ENCODE peak calls at places on chromosomes 12 and 14, in five cellular contexts. G is anterior cingulate cortex; N is GM12878; Z is HS-5; L is activated CD4-positive, alpha-beta T cell treated with anti-CD3 and anti-CD28 coated beads, Interleukin-2, amount 50 U/mL, for 1 hour. K is an unnamed sample.

GRCh38 chr14:105207460-105207901 is 26.4 kb upstream of the NUDT14 start:
- DNase-seq in G (no peak), N (no peak), Z (no peak), L (no peak), K (no peak)

GRCh38 chr12:52007158-52007921 is 594 bp downstream of the TAMALIN start:
- DNase-seq in G (no peak), N (no peak), Z (no peak), L (peak), K (no peak)

GRCh38 chr12:120376416-120376815 is 7.5 kb upstream of the MSI1 start:
- DNase-seq in G (no peak), N (no peak), Z (no peak), L (no peak), K (no peak)

GRCh38 chr14:105867961-105868599 is 341.7 kb downstream of the TMEM121 start:
- DNase-seq in G (no peak), N (no peak), Z (no peak), L (no peak), K (no peak)

GRCh38 chr12:58425481-58426392 is 484.4 kb downstream of the ATP23 start:
- DNase-seq in G (no peak), N (peak), Z (peak), L (no peak), K (no peak)

GRCh38 chr14:89792489-89793366 is 161.8 kb downstream of the EFCAB11 start:
- DNase-seq in G (no peak), N (no peak), Z (no peak), L (no peak), K (no peak)

GRCh38 chr12:55996715-55997534 is at the start of gene SUOX:
- DNase-seq in G (peak), N (peak), Z (peak), L (no peak), K (peak)

GRCh38 chr12:12718382-12718761 is 1.2 kb downstream of the CDKN1B start:
- DNase-seq in G (no peak), N (no peak), Z (no peak), L (no peak), K (no peak)

GRCh38 chr14:29521526-29522137 is 406.0 kb downstream of the PRKD1 start:
- DNase-seq in G (no peak), N (no peak), Z (peak), L (no peak), K (no peak)

GRCh38 chr14:69956970-69957369 is 77.8 kb downstream of the SMOC1 start:
- DNase-seq in G (peak), N (no peak), Z (no peak), L (no peak), K (no peak)

GRCh38 chr12:89084751-89085150 is 267.6 kb downstream of the DUSP6 start:
- DNase-seq in G (no peak), N (no peak), Z (no peak), L (no peak), K (no peak)

GRCh38 chr12:107748472-107748871 is 12.5 kb downstream of the PRDM4 start:
- DNase-seq in G (no peak), N (no peak), Z (peak), L (no peak), K (no peak)

GRCh38 chr12:1852076-1852475 is 31.7 kb downstream of the LRTM2 start:
- DNase-seq in G (no peak), N (no peak), Z (no peak), L (no peak), K (no peak)

GRCh38 chr12:121043067-121043466 is 4.0 kb upstream of the OASL start:
- DNase-seq in G (no peak), N (no peak), Z (no peak), L (no peak), K (no peak)

GRCh38 chr14:95507701-95508103 is 8.7 kb downstream of the SYNE3 start:
- DNase-seq in G (no peak), N (no peak), Z (no peak), L (no peak), K (no peak)

GRCh38 chr12:105212431-105212830 is 23.5 kb downstream of the APPL2 start:
- DNase-seq in G (no peak), N (no peak), Z (peak), L (no peak), K (no peak)

GRCh38 chr12:87231818-87232217 is 797.4 kb downstream of the C12orf50 start:
- DNase-seq in G (no peak), N (no peak), Z (no peak), L (no peak), K (no peak)

GRCh38 chr12:22333186-22333745 is 1.2 kb downstream of the ST8SIA1 start:
- DNase-seq in G (no peak), N (no peak), Z (peak), L (no peak), K (no peak)

GRCh38 chr12:111126331-111126730 is 206.0 kb upstream of the MYL2 start:
- DNase-seq in G (no peak), N (no peak), Z (no peak), L (no peak), K (no peak)

GRCh38 chr14:106738075-106738474 is 1211.7 kb downstream of the TMEM121 start:
- DNase-seq in G (no peak), N (no peak), Z (no peak), L (no peak), K (no peak)

GRCh38 chr12:58254463-58254862 is 313.1 kb downstream of the ATP23 start:
- DNase-seq in G (no peak), N (no peak), Z (no peak), L (no peak), K (no peak)

GRCh38 chr14:102088012-102088792 is 1.4 kb upstream of the HSP90AA1 start:
- DNase-seq in G (peak), N (peak), Z (no peak), L (peak), K (peak)

GRCh38 chr12:112023759-112024396 is 10.7 kb downstream of the ERP29 start:
- DNase-seq in G (no peak), N (no peak), Z (no peak), L (no peak), K (no peak)

GRCh38 chr12:71691504-71692129 is 5.7 kb downstream of the TMEM19 start:
- DNase-seq in G (no peak), N (no peak), Z (no peak), L (no peak), K (no peak)

GRCh38 chr12:91651728-91652127 is 469.1 kb upstream of the DCN start:
- DNase-seq in G (no peak), N (no peak), Z (no peak), L (no peak), K (no peak)

GRCh38 chr14:81801921-81802320 is 268.3 kb upstream of the SEL1L start:
- DNase-seq in G (peak), N (no peak), Z (no peak), L (no peak), K (no peak)

GRCh38 chr14:101232340-101233015 is 328.8 kb upstream of the DIO3 start:
- DNase-seq in G (no peak), N (no peak), Z (no peak), L (no peak), K (no peak)

GRCh38 chr14:75554482-75554881 is 23.9 kb upstream of the FLVCR2 start:
- DNase-seq in G (no peak), N (no peak), Z (peak), L (no peak), K (no peak)

GRCh38 chr12:60834806-60835205 is 1239.0 kb downstream of the SLC16A7 start:
- DNase-seq in G (no peak), N (no peak), Z (no peak), L (no peak), K (no peak)

GRCh38 chr12:52250048-52250990 is 17.3 kb downstream of the KRT7 start:
- DNase-seq in G (no peak), N (no peak), Z (no peak), L (no peak), K (no peak)

K was measured in hypothalamus.